ENCODE peak calls at places on chromosomes 13 and 19, in eight cellular contexts. A is stomach, E is sigmoid colon, G is body of pancreas, O is fibroblast of lung, Z is psoas muscle, J is heart left ventricle, W is mammary epithelial cell. N is an unnamed sample.

GRCh38 chr19:17873661-17874422 is 2.1 kb downstream of the SLC5A5 start:
- DNase-seq in E (no peak), O (no peak), W (peak; percentile 37), Z (no peak), J (no peak), G (peak; percentile 34), A (peak; percentile 63), N (no peak)

GRCh38 chr13:73110814-73111213 is 52.0 kb downstream of the KLF5 start:
- DNase-seq in O (no peak), W (no peak), G (no peak), A (no peak), Z (no peak), J (no peak), E (no peak), N (no peak)

GRCh38 chr13:29497137-29497654 is 98.3 kb downstream of the SLC7A1 start:
- DNase-seq in E (peak; percentile 92), G (peak; percentile 43), A (no peak), Z (peak; percentile 77), W (no peak), O (peak; percentile 65), J (peak; percentile 80), N (peak; percentile 34)

GRCh38 chr13:37109080-37109678 is 3.7 kb upstream of the CSNK1A1L start:
- DNase-seq in G (no peak), Z (no peak), O (peak; percentile 45), W (peak; percentile 19), J (no peak), E (no peak), A (no peak), N (peak; percentile 68)

GRCh38 chr19:21604351-21604926 is 99.0 kb downstream of the ZNF429 start:
- DNase-seq in O (peak; percentile 48), J (no peak), E (no peak), Z (no peak), W (peak; percentile 33), A (no peak), G (peak; percentile 18), N (no peak)

GRCh38 chr13:20141238-20142018 is 19.4 kb downstream of the GJA3 start:
- DNase-seq in J (peak; percentile 70), O (no peak), Z (no peak), A (no peak), G (no peak), W (no peak), E (no peak), N (no peak)

GRCh38 chr19:8600816-8601215 is 9.7 kb downstream of the ADAMTS10 start:
- DNase-seq in Z (no peak), A (no peak), W (no peak), G (no peak), E (no peak), O (no peak), J (no peak), N (no peak)

GRCh38 chr19:4256563-4256962 is 9.7 kb downstream of the YJU2 start:
- DNase-seq in E (no peak), O (no peak), G (no peak), A (no peak), J (no peak), W (no peak), Z (no peak), N (no peak)

GRCh38 chr19:17052439-17052838 is 22.8 kb downstream of the HAUS8 start:
- DNase-seq in E (no peak), O (peak; percentile 44), W (peak; percentile 34), A (peak; percentile 32), Z (no peak), G (peak; percentile 31), J (peak; percentile 37), N (peak; percentile 46)

GRCh38 chr13:29481603-29482002 is 113.9 kb downstream of the SLC7A1 start:
- DNase-seq in Z (no peak), A (no peak), J (no peak), E (no peak), W (no peak), O (no peak), G (no peak), N (no peak)

GRCh38 chr13:29835280-29836061 is 14.9 kb downstream of the UBL3 start:
- DNase-seq in O (no peak), G (no peak), W (no peak), J (no peak), Z (no peak), A (no peak), E (no peak), N (no peak)

GRCh38 chr13:112996671-112997091 is 27.7 kb downstream of the MCF2L start:
- DNase-seq in Z (no peak), O (no peak), A (peak; percentile 54), G (no peak), W (no peak), J (no peak), E (no peak), N (no peak)

GRCh38 chr13:46057251-46058015 is 4.9 kb upstream of the ZC3H13 start:
- DNase-seq in G (no peak), O (no peak), W (peak; percentile 70), E (no peak), J (no peak), Z (no peak), A (no peak), N (peak; percentile 27)

GRCh38 chr19:55673465-55673864 is 1.6 kb upstream of the EPN1 start:
- DNase-seq in Z (no peak), W (no peak), A (no peak), E (no peak), J (no peak), G (no peak), O (no peak), N (no peak)

GRCh38 chr13:96052655-96053002 is 572 bp downstream of the UGGT2 start:
- DNase-seq in G (no peak), W (peak; percentile 60), Z (no peak), E (no peak), J (no peak), A (no peak), O (peak; percentile 79), N (peak; percentile 32)

GRCh38 chr19:41427647-41428480 is 690 bp upstream of the B3GNT8 start:
- DNase-seq in E (no peak), Z (no peak), O (no peak), W (no peak), A (no peak), G (peak; percentile 58), J (peak; percentile 45), N (no peak)

GRCh38 chr13:23743717-23744116 is 145.5 kb downstream of the MIPEP start:
- DNase-seq in W (no peak), J (no peak), E (no peak), O (no peak), A (no peak), Z (no peak), G (no peak), N (no peak)

GRCh38 chr13:66212511-66212910 is 1017.6 kb downstream of the PCDH9 start:
- DNase-seq in E (no peak), Z (no peak), W (no peak), O (no peak), J (no peak), G (no peak), A (no peak), N (no peak)

GRCh38 chr13:25756916-25757315 is 294.9 kb downstream of the SHISA2 start:
- DNase-seq in E (no peak), W (no peak), A (no peak), J (no peak), G (no peak), O (no peak), Z (no peak), N (no peak)

GRCh38 chr13:19158526-19158925 is 23.1 kb downstream of the TUBA3C start:
- DNase-seq in O (no peak), W (no peak), J (no peak), Z (no peak), A (no peak), G (no peak), E (peak; percentile 28), N (no peak)

GRCh38 chr19:55042688-55043087 is 4.6 kb upstream of the GP6 start:
- DNase-seq in J (no peak), A (no peak), E (no peak), G (no peak), Z (no peak), O (no peak), W (no peak), N (no peak)

GRCh38 chr13:113275387-113275786 is 21.7 kb upstream of the LAMP1 start:
- DNase-seq in J (no peak), G (peak; percentile 65), W (peak; percentile 51), O (peak; percentile 64), A (peak; percentile 50), Z (peak; percentile 66), E (no peak), N (peak; percentile 68)

GRCh38 chr19:33862991-33863390 is 66.3 kb downstream of the KCTD15 start:
- DNase-seq in E (no peak), O (no peak), Z (no peak), W (no peak), A (no peak), J (no peak), G (no peak), N (no peak)
- H3K27ac ChIP-seq in E (no peak overlapping the region), O (no peak overlapping the region), Z (no peak overlapping the region), W (no peak overlapping the region), A (no peak overlapping the region), J (no peak overlapping the region), G (no peak overlapping the region), N (no peak overlapping the region)

GRCh38 chr13:106796280-106797047 is 228.5 kb upstream of the ARGLU1 start:
- DNase-seq in G (no peak), E (no peak), Z (no peak), W (no peak), A (no peak), O (no peak), J (no peak), N (no peak)
- H3K4me3 ChIP-seq in G (no peak overlapping the region), E (no peak overlapping the region), Z (peak overlapping the region; percentile 32), W (no peak overlapping the region), A (peak overlapping the region; percentile 22), O (no peak overlapping the region), J (no peak overlapping the region), N (peak overlapping the region; percentile 35)

DNA sequence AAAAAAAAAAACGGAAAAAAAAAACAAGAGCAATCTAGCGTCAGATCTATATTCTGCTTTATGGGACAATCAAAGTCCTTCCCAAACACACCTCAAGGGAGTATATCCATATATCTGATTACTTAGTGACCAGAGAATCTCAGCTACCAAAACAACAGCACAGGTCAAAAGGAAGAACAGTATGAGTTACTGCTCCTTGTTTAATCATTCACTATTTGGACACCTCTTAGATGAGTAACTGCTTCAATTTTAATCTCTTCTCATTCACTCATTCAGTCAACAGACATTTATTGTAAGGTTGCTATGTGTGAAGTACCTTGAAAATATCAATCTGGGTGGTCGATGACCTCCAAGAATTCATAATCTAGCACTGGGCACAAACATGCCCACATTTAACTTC is 193.2 kb downstream of the IRS2 start:
- DNase-seq in Z (no peak), G (no peak), A (no peak), J (no peak), O (no peak), W (no peak), E (no peak), N (no peak)
- H3K27ac ChIP-seq in Z (no peak overlapping the region), G (no peak overlapping the region), A (no peak overlapping the region), J (no peak overlapping the region), O (no peak overlapping the region), W (no peak overlapping the region), E (no peak overlapping the region), N (no peak overlapping the region)

DNA sequence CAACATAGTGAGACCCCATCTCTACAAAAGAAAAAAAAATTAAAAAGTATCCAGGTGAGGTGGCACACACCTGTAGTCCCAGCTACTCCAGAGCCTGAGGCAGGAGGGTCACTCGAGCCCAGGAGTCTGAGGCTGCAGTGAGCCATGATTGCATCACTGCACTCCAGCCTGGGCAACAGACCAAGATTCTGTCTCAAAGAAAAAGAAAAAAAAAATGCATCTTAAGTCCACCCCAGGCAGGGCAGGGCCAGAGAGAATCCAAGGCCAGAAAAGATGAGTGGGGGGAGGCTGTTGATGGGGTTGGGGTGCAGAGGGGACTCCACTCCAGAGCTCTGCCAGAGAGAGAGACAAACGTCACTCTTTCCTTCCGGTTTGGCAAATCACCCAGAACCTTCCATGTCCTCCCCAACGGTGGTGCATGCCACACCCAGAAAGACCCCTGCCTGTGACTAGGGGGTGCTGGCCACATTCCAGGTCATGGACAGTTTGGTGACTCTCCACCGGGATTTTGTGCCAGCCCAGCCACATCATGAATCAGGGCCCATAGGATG is 431 bp downstream of the FUT3 start:
- DNase-seq in J (no peak), O (peak; percentile 61), E (peak; percentile 87), Z (no peak), W (peak; percentile 51), A (peak; percentile 66), G (peak; percentile 71), N (peak; percentile 53)
- H3K4me3 ChIP-seq in J (no peak overlapping the region), O (no peak overlapping the region), E (no peak overlapping the region), Z (no peak overlapping the region), W (no peak overlapping the region), A (peak overlapping the region; percentile 8), G (no peak overlapping the region), N (no peak overlapping the region)